ENCODE peak calls at places on chromosome 20, in seven cellular contexts. O is Panc1, U is transverse colon, J is lower lobe of right lung, B is A549, Q is psoas muscle, M is mammary epithelial cell. X is an unnamed sample.

GRCh38 chr20:46200582-46201570 is 82.8 kb downstream of the CD40 start:
- DNase-seq in O (no peak), U (no peak), J (no peak), B (no peak), Q (no peak), M (no peak), X (no peak)

GRCh38 chr20:53847843-53848185 is 222.6 kb downstream of the BCAS1 start:
- DNase-seq in O (no peak), U (no peak), J (no peak), B (no peak), Q (no peak), M (no peak), X (no peak)

GRCh38 chr20:39851459-39851858 is 837.6 kb downstream of the MAFB start:
- DNase-seq in O (no peak), U (no peak), J (no peak), B (no peak), Q (no peak), M (peak), X (no peak)

GRCh38 chr20:54148947-54149764 is 24.6 kb downstream of the CYP24A1 start:
- DNase-seq in O (no peak), U (peak), J (no peak), B (peak), Q (no peak), M (peak), X (no peak)

GRCh38 chr20:16476032-16476431 is 97.2 kb downstream of the KIF16B start:
- DNase-seq in O (peak), U (no peak), J (no peak), B (peak), Q (no peak), M (peak), X (peak)

GRCh38 chr20:14721926-14722325 is 384.5 kb upstream of the FLRT3 start:
- DNase-seq in O (no peak), U (no peak), J (no peak), B (no peak), Q (no peak), M (peak), X (no peak)

GRCh38 chr20:15396900-15397299 is 1059.5 kb upstream of the FLRT3 start:
- DNase-seq in O (no peak), U (no peak), J (no peak), B (no peak), Q (no peak), M (no peak), X (no peak)

GRCh38 chr20:51577432-51578144 is 35.1 kb upstream of the NFATC2 start:
- DNase-seq in O (no peak), U (no peak), J (no peak), B (no peak), Q (no peak), M (no peak), X (no peak)

GRCh38 chr20:5918856-5919633 is 31.3 kb downstream of the TRMT6 start:
- DNase-seq in O (peak), U (no peak), J (no peak), B (peak), Q (no peak), M (peak), X (peak)

GRCh38 chr20:45179166-45179565 is 4.5 kb downstream of the PI3 start:
- DNase-seq in O (no peak), U (no peak), J (no peak), B (no peak), Q (no peak), M (no peak), X (no peak)

DNA sequence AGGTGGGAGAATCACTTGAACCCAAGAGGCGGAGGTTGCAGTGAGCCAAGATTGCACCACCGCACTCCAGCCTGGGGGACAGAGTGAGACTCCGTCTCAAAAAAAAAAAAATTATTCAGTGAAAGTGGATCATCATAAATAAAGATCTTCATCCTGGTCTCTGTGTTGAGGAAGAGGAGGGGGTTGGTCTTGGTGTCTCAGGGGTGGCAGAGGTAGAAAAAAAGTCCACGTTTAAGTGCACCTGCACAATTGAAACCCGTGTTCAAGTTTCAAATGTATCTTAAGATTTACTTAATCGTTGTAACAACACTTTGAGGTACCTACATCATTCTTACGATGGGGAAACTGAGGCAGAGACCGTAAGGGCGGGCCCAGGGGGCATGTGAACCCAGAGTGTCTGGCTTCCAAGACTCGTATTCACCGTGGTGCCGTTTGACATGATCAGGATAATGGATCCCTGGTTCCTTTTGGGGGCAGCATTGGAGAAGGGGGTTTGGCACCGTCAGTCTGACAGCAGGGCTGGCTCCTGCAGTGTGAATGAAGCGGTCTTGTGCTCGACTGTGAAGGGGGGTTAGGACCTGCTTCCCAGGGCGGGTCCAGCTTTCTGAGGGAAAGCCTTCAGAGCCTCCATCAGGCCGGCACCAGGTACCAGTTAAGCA is 32.9 kb upstream of the ID1 start:
- DNase-seq in O (no peak), U (no peak), J (no peak), B (no peak), Q (no peak), M (no peak), X (no peak)
- H3K4me3 ChIP-seq in O (peak), U (peak), J (peak), B (peak), Q (peak), M (no peak), X (peak)

DNA sequence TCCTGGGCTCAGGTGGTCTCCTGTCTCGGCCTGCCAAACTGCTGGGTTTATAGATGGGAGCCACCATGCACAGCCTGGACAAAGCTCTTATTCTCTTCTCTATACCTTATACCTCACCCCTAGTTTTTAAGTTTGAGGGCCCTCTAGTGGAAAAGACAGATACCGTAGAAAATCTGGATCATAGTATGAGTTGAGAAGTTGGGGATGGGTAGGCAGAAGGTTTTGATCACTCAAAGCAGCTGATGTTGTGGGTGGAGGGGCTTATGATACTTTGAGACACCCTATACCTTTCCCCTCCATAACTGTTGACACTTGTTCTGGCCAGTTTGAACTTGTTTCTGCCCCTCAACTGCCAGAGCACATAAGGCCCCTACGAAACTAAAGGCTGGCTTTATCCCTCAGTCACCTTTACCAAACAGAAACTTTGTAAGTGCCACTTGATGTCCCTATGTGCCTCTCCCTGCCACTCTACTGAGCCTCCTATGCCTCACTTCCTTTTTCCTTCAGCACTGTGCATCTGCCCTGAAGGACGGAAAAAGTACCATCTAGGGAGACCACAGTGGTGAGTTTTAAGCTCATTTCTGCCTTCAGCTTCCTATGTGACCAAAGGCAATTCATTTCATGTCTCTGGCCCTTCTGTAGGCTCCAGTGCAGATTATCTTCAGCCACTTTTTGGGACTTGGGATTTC is 28.6 kb downstream of the RALY start:
- DNase-seq in O (peak), U (no peak), J (no peak), B (peak), Q (no peak), M (peak), X (peak)
- TF ChIP-seq CTCF in O (peak), U (no peak), J (peak), B (peak), Q (peak), M (peak), X (peak)

GRCh38 chr20:43189614-43190331 is at the start of gene PTPRT:
- DNase-seq in O (no peak), U (no peak), J (no peak), B (no peak), Q (no peak), M (no peak), X (no peak)
- H3K4me3 ChIP-seq in O (no peak), U (no peak), J (peak), B (no peak), Q (no peak), M (no peak), X (no peak)

GRCh38 chr20:42482808-42483207 is 706.9 kb downstream of the PTPRT start:
- DNase-seq in O (no peak), U (no peak), J (no peak), B (no peak), Q (no peak), M (no peak), X (no peak)

GRCh38 chr20:42485566-42485965 is 704.1 kb downstream of the PTPRT start:
- DNase-seq in O (no peak), U (no peak), J (no peak), B (no peak), Q (no peak), M (no peak), X (no peak)

GRCh38 chr20:42484335-42484734 is 705.4 kb downstream of the PTPRT start:
- DNase-seq in O (no peak), U (no peak), J (no peak), B (no peak), Q (no peak), M (no peak), X (no peak)

GRCh38 chr20:42484790-42485365 is 704.8 kb downstream of the PTPRT start:
- DNase-seq in O (no peak), U (no peak), J (no peak), B (no peak), Q (no peak), M (no peak), X (no peak)

DNA sequence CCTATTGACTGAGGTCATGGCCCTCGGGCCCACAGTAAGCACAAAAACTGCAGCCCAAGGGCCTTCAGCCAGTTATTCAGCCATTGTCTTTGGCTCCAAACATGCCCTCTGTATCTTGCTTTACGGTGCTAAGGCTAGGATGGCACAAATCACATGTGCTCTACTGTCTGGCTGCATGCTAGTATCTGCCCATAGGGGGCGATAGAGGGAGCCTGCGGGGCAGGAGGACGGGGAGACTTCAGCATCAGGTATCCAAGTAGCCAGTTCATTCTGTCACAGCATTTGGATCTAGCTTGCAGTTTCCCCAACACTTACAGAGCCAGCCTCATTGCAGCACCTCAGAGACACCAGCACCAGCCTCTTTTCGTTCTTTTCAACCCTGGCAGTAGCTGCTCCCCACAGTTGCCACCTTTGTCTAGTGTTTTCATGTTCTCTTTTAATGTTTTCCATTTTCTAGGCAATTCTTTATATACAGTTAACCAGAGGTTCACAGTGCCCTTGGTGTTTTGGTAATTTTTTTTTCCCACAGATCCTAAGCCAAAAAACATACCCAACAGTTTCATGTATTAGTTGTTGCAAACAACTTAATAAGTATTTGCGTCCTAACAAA is 705.9 kb downstream of the PTPRT start:
- DNase-seq in O (no peak), U (peak), J (no peak), B (peak), Q (no peak), M (no peak), X (peak)
- TF ChIP-seq CTCF in O (peak), U (peak), J (peak), B (no peak), Q (no peak), M (peak), X (peak)

X was measured in GM12865.